ENCODE peak calls at places on chromosome 20, in ten cellular contexts. F is upper lobe of right lung, W is mammary epithelial cell, D is PC-3, R is right lobe of liver, C is cardiac muscle cell, O is transverse colon, M is hepatocyte, I is left ventricle myocardium inferior, E is pancreas. Z is an unnamed sample. For H3K4me1 and H3K27me3, the result is how much of the 10 kb centered on the place peaks cover.

GRCh38 chr20:48635791-48636267 is 192.0 kb downstream of the PREX1 start:
- DNase-seq in F (peak), C (peak), D (peak), I (peak), W (peak), E (no peak), O (no peak), M (peak), R (no peak), Z (no peak)

GRCh38 chr20:52681288-52681687 is 290.9 kb upstream of the TSHZ2 start:
- DNase-seq in C (no peak), O (no peak), D (no peak), M (no peak), W (no peak), F (no peak), E (no peak), I (no peak), R (no peak), Z (no peak)

GRCh38 chr20:53809242-53809641 is 215.6 kb upstream of the ZNF217 start:
- DNase-seq in M (no peak), I (no peak), C (no peak), W (no peak), R (peak), O (no peak), D (no peak), F (no peak), E (no peak), Z (no peak)

GRCh38 chr20:2364014-2364413 is 16.7 kb upstream of the TGM6 start:
- DNase-seq in W (peak), C (no peak), O (no peak), R (no peak), M (no peak), D (peak), I (no peak), F (no peak), E (no peak), Z (peak)

GRCh38 chr20:9270831-9271230 is 201.9 kb downstream of the PLCB4 start:
- DNase-seq in D (peak), E (no peak), I (no peak), C (no peak), F (no peak), W (no peak), R (no peak), O (no peak), M (no peak), Z (no peak)

GRCh38 chr20:1180949-1181348 is 3.8 kb downstream of the TMEM74B start:
- DNase-seq in E (no peak), R (no peak), I (no peak), D (no peak), C (no peak), M (no peak), F (no peak), W (no peak), O (no peak), Z (no peak)

GRCh38 chr20:47272893-47273590 is 83.5 kb downstream of the ZMYND8 start:
- DNase-seq in W (peak), E (peak), M (peak), F (no peak), D (peak), I (no peak), R (peak), C (peak), O (peak), Z (peak)

GRCh38 chr20:49171928-49172327 is 16.2 kb downstream of the STAU1 start:
- DNase-seq in I (no peak), M (no peak), F (no peak), E (no peak), C (no peak), D (no peak), O (no peak), R (no peak), W (no peak), Z (no peak)

DNA sequence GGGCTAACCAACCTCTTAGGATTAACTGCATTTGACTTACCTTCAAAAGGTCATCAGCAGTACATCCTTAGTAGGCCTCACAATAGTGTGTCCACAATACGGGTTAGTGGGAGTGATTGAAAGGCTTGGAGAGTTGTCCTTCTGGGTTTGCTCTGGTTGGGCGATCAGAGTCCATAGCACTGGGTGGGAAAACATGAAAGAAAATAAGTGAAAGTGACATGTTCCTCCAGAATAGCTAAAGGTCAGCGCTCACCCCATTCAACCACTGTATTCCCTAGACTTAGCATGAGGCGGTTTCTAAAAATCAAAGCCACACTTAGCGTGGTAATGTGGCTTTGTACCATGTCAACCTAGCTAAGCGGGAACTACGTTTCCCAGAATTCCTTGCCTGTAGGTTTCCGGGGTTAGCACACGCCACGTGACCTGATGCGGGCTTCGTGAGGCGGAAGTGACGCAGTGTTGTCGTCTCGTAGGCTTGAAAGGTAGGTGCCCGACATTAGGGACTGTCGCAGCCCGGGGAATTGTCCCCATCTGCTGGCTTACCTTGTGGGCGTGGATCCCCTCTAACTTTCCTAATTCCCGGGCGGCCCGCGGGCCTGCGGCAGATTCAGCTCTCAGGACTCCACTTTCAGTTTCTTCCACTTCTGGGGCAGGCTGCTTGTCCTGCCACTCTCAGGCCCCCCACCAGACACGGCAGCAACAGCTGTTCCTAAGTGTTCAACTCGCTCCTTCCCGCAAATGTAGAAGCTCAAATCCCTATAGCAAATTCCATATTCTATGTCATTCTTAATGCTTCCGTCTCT is 19.8 kb upstream of the SCP2D1 start:
- DNase-seq in D (peak), O (peak), I (peak), M (peak), F (peak), E (peak), R (peak), W (peak), C (peak), Z (peak)
- TF ChIP-seq CTCF in D (peak), O (no peak), I (peak), M (peak), F (no peak), E (no peak), R (no peak), W (no peak), C (no peak), Z (peak)

GRCh38 chr20:50635014-50635557 is 56.3 kb downstream of the RIPOR3 start:
- DNase-seq in C (no peak), E (no peak), R (no peak), W (no peak), F (no peak), I (no peak), M (no peak), O (no peak), D (no peak), Z (no peak)
- H3K4me1 ChIP-seq in C (under half), E (under half), R (under half), W (under half), F (under half), I (under half), M (under half), O (under half), D (under half), Z (under half)

GRCh38 chr20:45547206-45547770 is at the start of gene EPPIN:
- DNase-seq in C (no peak), I (no peak), E (no peak), F (no peak), D (no peak), O (no peak), R (no peak), M (no peak), W (no peak), Z (no peak)
- H3K27me3 ChIP-seq in C (under half), I (half or more), E (under half), F (under half), D (under half), O (under half), R (under half), M (under half), W (under half), Z (half or more)

DNA sequence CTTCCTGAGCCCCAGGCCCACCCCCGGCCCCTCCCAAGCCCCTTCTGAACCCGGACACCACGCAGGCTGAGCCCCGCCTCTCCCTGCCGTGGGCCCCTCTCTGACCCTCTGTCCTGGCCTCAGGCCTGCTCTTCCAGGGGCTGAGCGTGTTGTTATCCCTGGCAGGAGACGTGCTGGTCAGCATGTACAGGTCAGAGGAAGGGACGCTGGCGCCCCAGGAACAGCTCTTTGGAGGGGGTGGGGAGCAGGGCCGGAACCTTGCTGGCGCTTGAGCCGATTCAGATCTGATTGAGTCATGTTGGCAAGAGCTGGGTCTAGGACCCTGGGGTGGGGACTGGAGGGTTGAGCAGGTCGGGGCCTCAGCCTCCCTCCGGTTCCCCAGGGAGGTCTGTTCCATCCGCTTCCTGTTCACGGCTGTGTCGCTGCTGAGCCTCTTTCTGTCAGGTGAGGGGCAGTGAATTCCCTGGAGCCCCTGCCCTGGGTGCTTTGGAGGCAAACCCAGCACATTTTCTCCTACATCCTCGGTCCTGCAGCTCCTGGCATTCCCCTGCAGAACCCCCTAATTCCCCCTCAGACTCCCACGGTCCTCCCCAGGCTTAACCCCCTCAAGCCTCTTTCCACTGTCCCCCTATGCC is 1.9 kb downstream of the SPAG4 start:
- DNase-seq in I (peak), W (peak), R (peak), F (peak), O (peak), D (peak), M (peak), E (peak), C (peak), Z (peak)
- TF ChIP-seq CTCF in I (peak), W (no peak), R (peak), F (peak), O (peak), D (peak), M (peak), E (no peak), C (peak), Z (peak)

GRCh38 chr20:63882257-63883208 is 12.4 kb upstream of the DNAJC5 start:
- DNase-seq in M (no peak), F (no peak), D (no peak), I (no peak), E (no peak), O (no peak), R (no peak), W (no peak), C (no peak), Z (no peak)
- H3K4me1 ChIP-seq in M (under half), F (under half), D (under half), I (under half), E (under half), O (under half), R (under half), W (under half), C (under half), Z (under half)

GRCh38 chr20:59300341-59301081 is at the start of gene EDN3:
- DNase-seq in E (no peak), M (peak), C (no peak), D (no peak), W (peak), I (no peak), O (peak), R (no peak), F (no peak), Z (peak)
- H3K27me3 ChIP-seq in E (under half), M (half or more), C (half or more), D (half or more), W (under half), I (half or more), O (under half), R (under half), F (half or more), Z (under half)

GRCh38 chr20:21505810-21506530 is 7.9 kb downstream of the NKX2-2 start:
- DNase-seq in I (no peak), W (peak), R (peak), M (peak), F (peak), O (peak), C (peak), E (no peak), D (peak), Z (no peak)
- TF ChIP-seq CTCF in I (peak), W (peak), R (peak), M (peak), F (peak), O (peak), C (peak), E (peak), D (peak), Z (peak)

GRCh38 chr20:41034239-41034638 is 5.6 kb downstream of the TOP1 start:
- DNase-seq in C (no peak), O (no peak), M (no peak), W (no peak), E (no peak), R (no peak), D (no peak), F (no peak), I (no peak), Z (no peak)

GRCh38 chr20:41038149-41038877 is 9.7 kb downstream of the TOP1 start:
- DNase-seq in R (no peak), I (no peak), M (no peak), F (no peak), C (no peak), D (no peak), W (no peak), O (no peak), E (no peak), Z (no peak)

GRCh38 chr20:41032243-41032642 is 3.6 kb downstream of the TOP1 start:
- DNase-seq in D (no peak), W (no peak), O (no peak), I (no peak), C (no peak), E (no peak), M (no peak), F (no peak), R (no peak), Z (no peak)

GRCh38 chr20:41037172-41037571 is 8.6 kb downstream of the TOP1 start:
- DNase-seq in W (no peak), C (no peak), E (no peak), O (no peak), F (no peak), M (no peak), R (no peak), D (no peak), I (no peak), Z (no peak)

GRCh38 chr20:41035207-41035606 is 6.6 kb downstream of the TOP1 start:
- DNase-seq in O (no peak), R (no peak), F (no peak), E (no peak), I (no peak), C (no peak), M (no peak), D (no peak), W (no peak), Z (no peak)
- H3K4me1 ChIP-seq in O (under half), R (under half), F (half or more), E (under half), I (half or more), C (under half), M (half or more), D (under half), W (under half), Z (under half)

DNA sequence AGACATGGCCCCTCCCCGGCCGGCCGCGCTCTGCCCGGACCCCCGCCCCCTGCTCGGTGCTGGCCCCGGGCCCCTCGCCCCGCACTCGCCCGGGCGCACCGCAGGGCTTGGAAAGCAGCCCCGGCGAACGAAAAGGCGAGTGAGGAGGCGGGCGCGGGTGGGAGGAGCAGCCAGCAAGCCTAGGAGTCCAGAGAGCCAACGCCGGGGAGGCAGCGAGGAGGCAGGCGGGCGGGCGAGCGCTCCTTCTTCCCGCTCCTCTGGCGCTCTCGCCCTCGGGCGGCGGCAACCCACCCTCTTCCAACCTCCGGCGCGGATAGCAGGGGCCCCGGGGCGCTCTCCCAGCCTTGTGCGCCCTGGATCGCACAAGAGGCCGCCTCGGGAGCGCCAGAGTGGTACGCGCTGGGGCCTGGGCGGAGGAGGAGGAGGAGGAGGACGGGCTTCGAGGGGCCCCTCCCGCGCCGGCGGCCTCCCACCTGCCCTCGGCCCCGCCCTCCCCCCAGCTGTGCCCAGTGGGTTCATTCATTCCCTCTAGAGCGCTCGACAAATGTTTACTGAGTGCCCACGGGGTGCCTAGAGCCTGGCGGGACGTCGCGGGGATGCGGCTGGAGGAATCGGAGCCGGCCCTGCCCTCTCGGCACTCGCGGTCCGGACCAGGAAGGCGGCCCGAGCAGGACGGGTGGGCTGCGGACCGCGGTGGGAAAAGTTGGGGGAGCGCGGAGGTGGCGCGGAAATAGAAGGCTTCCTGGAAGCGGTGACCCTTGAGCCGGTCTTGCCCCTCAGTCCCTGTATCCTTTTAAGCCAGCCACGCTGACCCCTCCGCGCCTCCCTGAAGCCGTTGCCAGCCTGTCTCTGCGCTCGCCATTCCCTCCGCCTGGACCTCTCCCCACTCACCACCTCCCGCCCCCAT is at the start of gene BMP7:
- DNase-seq in W (peak), R (no peak), F (no peak), E (no peak), C (peak), I (no peak), M (peak), D (no peak), O (no peak), Z (no peak)
- H3K27me3 ChIP-seq in W (under half), R (under half), F (half or more), E (under half), C (under half), I (half or more), M (under half), D (half or more), O (half or more), Z (half or more)

DNA sequence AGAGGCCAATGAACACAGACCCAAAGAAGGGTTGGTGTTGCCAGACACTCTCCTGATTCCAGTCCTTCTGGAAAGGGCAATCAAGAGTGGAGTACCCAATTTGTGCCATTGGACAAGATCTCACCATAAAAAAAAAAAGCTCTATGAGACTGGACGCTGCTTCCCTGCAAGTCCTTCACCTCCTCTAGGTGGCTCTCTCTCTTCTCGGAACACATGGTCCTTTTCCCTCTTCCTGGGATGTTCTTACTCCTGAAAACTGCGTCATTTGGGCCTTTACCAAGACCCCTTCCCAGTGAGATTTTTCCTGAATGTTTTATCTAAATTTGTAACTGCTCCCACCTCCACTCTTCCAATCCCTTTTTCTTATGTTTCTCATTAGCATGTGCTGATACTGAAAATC is 280.8 kb downstream of the FOXA2 start:
- DNase-seq in D (peak), F (no peak), E (no peak), C (peak), M (no peak), I (no peak), R (no peak), W (no peak), O (no peak), Z (no peak)
- TF ChIP-seq CTCF in D (peak), F (no peak), E (no peak), C (no peak), M (no peak), I (no peak), R (peak), W (peak), O (no peak), Z (peak)